ENCODE peak calls at places on chromosomes 7 and 10, in five cellular contexts. One of them, this sample, is unnamed.

GRCh38 chr7:1666779-1667565 is 3.1 kb upstream of the ELFN1 start:
- DNase-seq in MM.1S: no peak
- DNase-seq in Peyer's patch: peak
- DNase-seq in tibial nerve: no peak
- DNase-seq in adrenal gland: peak
- DNase-seq in this sample: peak

GRCh38 chr10:6647811-6648526 is 67.9 kb upstream of the PRKCQ start:
- DNase-seq in MM.1S: peak
- DNase-seq in Peyer's patch: no peak
- DNase-seq in tibial nerve: peak
- DNase-seq in adrenal gland: peak
- DNase-seq in this sample: peak

GRCh38 chr10:10307551-10307950 is 710.1 kb upstream of the CELF2 start:
- DNase-seq in MM.1S: no peak
- DNase-seq in Peyer's patch: no peak
- DNase-seq in tibial nerve: no peak
- DNase-seq in adrenal gland: no peak
- DNase-seq in this sample: no peak

GRCh38 chr10:44183667-44184632 is 200.9 kb downstream of the CXCL12 start:
- DNase-seq in MM.1S: no peak
- DNase-seq in Peyer's patch: no peak
- DNase-seq in tibial nerve: no peak
- DNase-seq in adrenal gland: no peak
- DNase-seq in this sample: no peak

GRCh38 chr10:125144693-125145623 is 15.4 kb downstream of the CTBP2 start:
- DNase-seq in MM.1S: no peak
- DNase-seq in Peyer's patch: no peak
- DNase-seq in tibial nerve: no peak
- DNase-seq in adrenal gland: no peak
- DNase-seq in this sample: no peak

GRCh38 chr10:73519336-73519735 is 23.5 kb upstream of the PPP3CB start:
- DNase-seq in MM.1S: no peak
- DNase-seq in Peyer's patch: no peak
- DNase-seq in tibial nerve: no peak
- DNase-seq in adrenal gland: no peak
- DNase-seq in this sample: no peak

GRCh38 chr7:32068411-32068905 is 1.7 kb downstream of the PDE1C start:
- DNase-seq in MM.1S: peak
- DNase-seq in Peyer's patch: no peak
- DNase-seq in tibial nerve: no peak
- DNase-seq in adrenal gland: no peak
- DNase-seq in this sample: no peak

GRCh38 chr7:51261950-51262795 is 54.4 kb downstream of the COBL start:
- DNase-seq in MM.1S: no peak
- DNase-seq in Peyer's patch: no peak
- DNase-seq in tibial nerve: no peak
- DNase-seq in adrenal gland: no peak
- DNase-seq in this sample: no peak

GRCh38 chr7:20408467-20408826 is 77.7 kb downstream of the ITGB8 start:
- DNase-seq in MM.1S: no peak
- DNase-seq in Peyer's patch: no peak
- DNase-seq in tibial nerve: no peak
- DNase-seq in adrenal gland: no peak
- DNase-seq in this sample: no peak

GRCh38 chr10:130038611-130039109 is 72.0 kb downstream of the C10orf143 start:
- DNase-seq in MM.1S: no peak
- DNase-seq in Peyer's patch: no peak
- DNase-seq in tibial nerve: no peak
- DNase-seq in adrenal gland: no peak
- DNase-seq in this sample: no peak

GRCh38 chr10:100873081-100873824 is 39.5 kb upstream of the SLF2 start:
- DNase-seq in MM.1S: no peak
- DNase-seq in Peyer's patch: no peak
- DNase-seq in tibial nerve: no peak
- DNase-seq in adrenal gland: no peak
- DNase-seq in this sample: no peak

GRCh38 chr7:134907639-134908038 is 78.7 kb upstream of the AGBL3 start:
- DNase-seq in MM.1S: no peak
- DNase-seq in Peyer's patch: no peak
- DNase-seq in tibial nerve: no peak
- DNase-seq in adrenal gland: no peak
- DNase-seq in this sample: no peak

GRCh38 chr10:5628366-5628765 is 38.0 kb downstream of the ASB13 start:
- DNase-seq in MM.1S: no peak
- DNase-seq in Peyer's patch: no peak
- DNase-seq in tibial nerve: no peak
- DNase-seq in adrenal gland: no peak
- DNase-seq in this sample: no peak

GRCh38 chr7:43325595-43325994 is 213.1 kb downstream of the HECW1 start:
- DNase-seq in MM.1S: no peak
- DNase-seq in Peyer's patch: no peak
- DNase-seq in tibial nerve: no peak
- DNase-seq in adrenal gland: no peak
- DNase-seq in this sample: no peak

GRCh38 chr10:94131885-94132284 is 138.2 kb downstream of the PLCE1 start:
- DNase-seq in MM.1S: no peak
- DNase-seq in Peyer's patch: no peak
- DNase-seq in tibial nerve: no peak
- DNase-seq in adrenal gland: no peak
- DNase-seq in this sample: no peak

GRCh38 chr10:70920519-70920918 is 32.2 kb upstream of the PCBD1 start:
- DNase-seq in MM.1S: no peak
- DNase-seq in Peyer's patch: peak
- DNase-seq in tibial nerve: no peak
- DNase-seq in adrenal gland: no peak
- DNase-seq in this sample: no peak

GRCh38 chr10:7192041-7192440 is 218.8 kb downstream of the SFMBT2 start:
- DNase-seq in MM.1S: no peak
- DNase-seq in Peyer's patch: no peak
- DNase-seq in tibial nerve: no peak
- DNase-seq in adrenal gland: no peak
- DNase-seq in this sample: no peak

GRCh38 chr10:127013251-127013656 is 108.0 kb downstream of the DOCK1 start:
- DNase-seq in MM.1S: no peak
- DNase-seq in Peyer's patch: peak
- DNase-seq in tibial nerve: no peak
- DNase-seq in adrenal gland: no peak
- DNase-seq in this sample: no peak

GRCh38 chr7:128135275-128136214 is 104.3 kb upstream of the LRRC4 start:
- DNase-seq in MM.1S: peak
- DNase-seq in Peyer's patch: peak
- DNase-seq in tibial nerve: peak
- DNase-seq in adrenal gland: peak
- DNase-seq in this sample: peak

GRCh38 chr10:24459836-24460235 is 250.9 kb downstream of the KIAA1217 start:
- DNase-seq in MM.1S: peak
- DNase-seq in Peyer's patch: no peak
- DNase-seq in tibial nerve: no peak
- DNase-seq in adrenal gland: no peak
- DNase-seq in this sample: no peak

GRCh38 chr10:70430489-70431445 is 10.7 kb downstream of the NODAL start:
- DNase-seq in MM.1S: peak
- DNase-seq in Peyer's patch: no peak
- DNase-seq in tibial nerve: peak
- DNase-seq in adrenal gland: peak
- DNase-seq in this sample: no peak

GRCh38 chr7:76300210-76300731 is 2.2 kb upstream of the HSPB1 start:
- DNase-seq in MM.1S: no peak
- DNase-seq in Peyer's patch: peak
- DNase-seq in tibial nerve: peak
- DNase-seq in adrenal gland: no peak
- DNase-seq in this sample: no peak

DNA sequence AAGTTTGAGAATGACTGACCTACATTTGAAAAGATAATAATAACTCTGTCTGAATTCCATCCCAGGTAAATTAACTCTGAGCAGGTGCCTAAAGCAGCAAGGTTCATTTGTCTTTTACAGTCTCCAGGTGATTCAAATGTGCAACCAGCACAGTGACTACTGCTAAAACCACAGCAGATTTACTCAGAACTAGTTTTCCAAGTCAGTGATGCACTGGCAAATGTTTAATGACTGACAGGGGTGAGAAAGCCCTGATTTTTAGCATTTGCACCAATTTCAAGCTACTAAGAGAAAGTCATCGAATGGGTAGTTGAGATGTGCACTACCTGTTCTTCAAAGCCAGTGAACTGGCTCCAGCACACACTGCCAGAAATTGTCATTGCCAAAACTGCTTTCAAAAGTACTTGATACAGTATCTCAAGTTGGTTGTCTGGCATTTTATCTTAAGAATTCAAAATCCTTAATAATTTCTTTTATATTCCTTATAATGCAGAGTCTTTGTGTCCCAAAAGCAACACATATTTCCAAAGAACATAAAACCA is 60.3 kb downstream of the ATOH7 start:
- DNase-seq in MM.1S: no peak
- DNase-seq in Peyer's patch: no peak
- DNase-seq in tibial nerve: no peak
- DNase-seq in adrenal gland: no peak
- DNase-seq in this sample: no peak
- H3K27ac ChIP-seq in MM.1S: peak
- H3K27ac ChIP-seq in Peyer's patch: no peak
- H3K27ac ChIP-seq in tibial nerve: no peak
- H3K27ac ChIP-seq in adrenal gland: no peak
- H3K27ac ChIP-seq in this sample: no peak

GRCh38 chr7:30027065-30027456 is 559 bp upstream of the FKBP14 start:
- DNase-seq in MM.1S: peak
- DNase-seq in Peyer's patch: no peak
- DNase-seq in tibial nerve: no peak
- DNase-seq in adrenal gland: peak
- DNase-seq in this sample: no peak

GRCh38 chr7:30027915-30028748 is at the start of gene PLEKHA8:
- DNase-seq in MM.1S: peak
- DNase-seq in Peyer's patch: peak
- DNase-seq in tibial nerve: peak
- DNase-seq in adrenal gland: peak
- DNase-seq in this sample: peak

GRCh38 chr7:30032310-30033125 is 4.3 kb downstream of the PLEKHA8 start:
- DNase-seq in MM.1S: peak
- DNase-seq in Peyer's patch: no peak
- DNase-seq in tibial nerve: no peak
- DNase-seq in adrenal gland: no peak
- DNase-seq in this sample: no peak

GRCh38 chr7:30028749-30029635 is 780 bp downstream of the PLEKHA8 start:
- DNase-seq in MM.1S: peak
- DNase-seq in Peyer's patch: no peak
- DNase-seq in tibial nerve: peak
- DNase-seq in adrenal gland: peak
- DNase-seq in this sample: peak

DNA sequence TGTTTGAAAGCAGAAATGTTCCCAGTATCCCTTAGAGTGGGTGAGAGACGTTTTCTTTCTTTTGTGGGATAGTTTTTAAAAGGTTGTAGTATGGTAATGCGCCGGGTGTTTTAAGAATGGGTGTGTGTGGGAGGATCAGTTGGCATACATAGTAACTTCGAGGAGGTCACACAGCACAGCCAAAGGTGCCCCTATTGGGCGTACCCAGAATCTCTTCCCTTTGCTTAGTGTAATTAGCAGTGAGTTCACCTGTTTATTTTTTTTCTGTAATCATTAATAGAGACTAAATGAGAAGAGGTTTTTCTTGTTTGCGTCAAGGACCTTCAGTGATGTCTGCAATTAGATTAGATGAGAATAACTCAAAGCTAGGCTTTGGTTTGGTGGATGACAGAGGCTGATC is 1.5 kb downstream of the PLEKHA8 start:
- DNase-seq in MM.1S: peak
- DNase-seq in Peyer's patch: no peak
- DNase-seq in tibial nerve: no peak
- DNase-seq in adrenal gland: no peak
- DNase-seq in this sample: no peak
- TF ChIP-seq CTCF in MM.1S: peak
- TF ChIP-seq CTCF in Peyer's patch: no peak
- TF ChIP-seq CTCF in tibial nerve: no peak
- TF ChIP-seq CTCF in adrenal gland: no peak
- TF ChIP-seq CTCF in this sample: no peak

GRCh38 chr7:100889761-100890639 is 485 bp upstream of the UFSP1 start:
- DNase-seq in MM.1S: peak
- DNase-seq in Peyer's patch: peak
- DNase-seq in tibial nerve: peak
- DNase-seq in adrenal gland: peak
- DNase-seq in this sample: peak
- H3K27ac ChIP-seq in MM.1S: no peak
- H3K27ac ChIP-seq in Peyer's patch: peak
- H3K27ac ChIP-seq in tibial nerve: peak
- H3K27ac ChIP-seq in adrenal gland: peak
- H3K27ac ChIP-seq in this sample: peak

GRCh38 chr10:123611243-123611642 is 54.9 kb upstream of the GPR26 start:
- DNase-seq in MM.1S: no peak
- DNase-seq in Peyer's patch: no peak
- DNase-seq in tibial nerve: no peak
- DNase-seq in adrenal gland: no peak
- DNase-seq in this sample: no peak

GRCh38 chr10:123606955-123607354 is 59.2 kb upstream of the GPR26 start:
- DNase-seq in MM.1S: no peak
- DNase-seq in Peyer's patch: no peak
- DNase-seq in tibial nerve: no peak
- DNase-seq in adrenal gland: no peak
- DNase-seq in this sample: no peak

GRCh38 chr10:123608047-123608446 is 58.1 kb upstream of the GPR26 start:
- DNase-seq in MM.1S: no peak
- DNase-seq in Peyer's patch: no peak
- DNase-seq in tibial nerve: no peak
- DNase-seq in adrenal gland: no peak
- DNase-seq in this sample: no peak

GRCh38 chr10:123606006-123606405 is 60.1 kb upstream of the GPR26 start:
- DNase-seq in MM.1S: no peak
- DNase-seq in Peyer's patch: no peak
- DNase-seq in tibial nerve: no peak
- DNase-seq in adrenal gland: no peak
- DNase-seq in this sample: no peak

GRCh38 chr10:123607386-123607785 is 58.8 kb upstream of the GPR26 start:
- DNase-seq in MM.1S: no peak
- DNase-seq in Peyer's patch: no peak
- DNase-seq in tibial nerve: no peak
- DNase-seq in adrenal gland: no peak
- DNase-seq in this sample: no peak
- TF ChIP-seq CTCF in MM.1S: no peak
- TF ChIP-seq CTCF in Peyer's patch: no peak
- TF ChIP-seq CTCF in tibial nerve: no peak
- TF ChIP-seq CTCF in adrenal gland: no peak
- TF ChIP-seq CTCF in this sample: no peak

DNA sequence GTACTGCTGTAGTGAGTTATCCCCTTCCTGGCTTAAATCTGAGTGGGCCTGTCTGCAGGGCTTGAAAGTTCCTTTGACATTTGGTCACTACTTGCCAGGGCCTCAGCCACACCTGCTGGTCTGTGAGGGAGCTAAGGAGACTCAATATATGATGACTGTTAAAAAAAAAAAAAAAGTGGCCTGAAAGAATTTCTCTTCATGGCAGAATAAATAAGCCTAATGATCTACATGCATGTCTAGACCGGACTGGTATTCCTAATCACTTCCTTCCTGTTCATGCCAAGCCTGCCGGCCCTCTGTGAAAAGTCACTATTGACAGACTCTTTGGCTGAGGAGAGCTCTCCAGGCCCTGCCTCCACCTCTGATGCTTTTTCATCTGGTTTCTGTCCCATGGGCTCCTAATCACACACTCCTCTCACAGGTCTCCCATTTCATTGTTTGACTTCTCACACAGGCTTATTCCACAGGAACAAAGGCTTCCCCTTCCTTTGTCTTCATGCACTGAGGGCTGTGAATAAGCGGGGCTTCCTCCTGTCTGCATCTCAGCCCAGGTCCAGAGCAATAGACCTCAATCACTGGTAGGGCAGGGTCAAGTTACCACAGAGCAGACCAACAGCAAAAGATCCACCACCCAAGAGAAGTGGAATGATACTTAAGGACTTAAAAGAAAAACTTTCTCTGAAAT is 99.1 kb upstream of the SEC61G start:
- DNase-seq in MM.1S: no peak
- DNase-seq in Peyer's patch: no peak
- DNase-seq in tibial nerve: no peak
- DNase-seq in adrenal gland: no peak
- DNase-seq in this sample: no peak
- H3K27ac ChIP-seq in MM.1S: no peak
- H3K27ac ChIP-seq in Peyer's patch: no peak
- H3K27ac ChIP-seq in tibial nerve: no peak
- H3K27ac ChIP-seq in adrenal gland: no peak
- H3K27ac ChIP-seq in this sample: no peak